ENCODE peak calls at places on chromosomes 16 and 17, in nine cellular contexts. F is choroid plexus epithelial cell, B is IMR-90, D is esophagus squamous epithelium, L is ovary, K is tibial artery, A is Peyer's patch, I is AG04450, H is thoracic aorta. Y is an unnamed sample.

GRCh38 chr16:48409839-48410610 is 24.8 kb upstream of the SIAH1 start:
- DNase-seq in L (peak), F (peak), D (no peak), H (no peak), K (no peak), I (peak), A (no peak), B (peak), Y (peak)

GRCh38 chr16:88923926-88924833 is 52.8 kb downstream of the CBFA2T3 start:
- DNase-seq in H (no peak), A (no peak), L (no peak), D (no peak), K (no peak), B (no peak), F (no peak), I (no peak), Y (no peak)

GRCh38 chr16:30526137-30526822 is at the start of gene ZNF768:
- DNase-seq in H (no peak), F (peak), B (no peak), K (no peak), I (no peak), L (peak), A (peak), D (no peak), Y (no peak)

GRCh38 chr17:63774141-63774981 is at the start of gene DDX42:
- DNase-seq in F (peak), H (peak), K (peak), A (peak), I (no peak), B (peak), D (peak), L (peak), Y (no peak)

GRCh38 chr16:11497851-11498289 is 88.8 kb downstream of the LITAF start:
- DNase-seq in I (no peak), B (peak), F (peak), A (no peak), L (no peak), K (peak), H (peak), D (no peak), Y (no peak)

GRCh38 chr16:27698266-27698665 is 148.3 kb downstream of the KATNIP start:
- DNase-seq in K (peak), L (no peak), B (no peak), I (no peak), A (no peak), F (peak), H (no peak), D (no peak), Y (no peak)

GRCh38 chr17:46989637-46990431 is 10.8 kb upstream of the RPRML start:
- DNase-seq in L (no peak), D (no peak), K (no peak), H (no peak), I (no peak), A (no peak), B (no peak), F (no peak), Y (no peak)

GRCh38 chr17:20072692-20072992 is 63.5 kb downstream of the SPECC1 start:
- DNase-seq in H (no peak), L (no peak), B (no peak), D (no peak), F (no peak), A (no peak), I (no peak), K (no peak), Y (no peak)

GRCh38 chr16:89131783-89132182 is 38.1 kb downstream of the ACSF3 start:
- DNase-seq in I (no peak), B (no peak), L (peak), A (no peak), D (no peak), F (no peak), K (no peak), H (no peak), Y (no peak)

GRCh38 chr17:13273744-13274295 is 256.0 kb upstream of the ELAC2 start:
- DNase-seq in L (no peak), D (no peak), A (no peak), F (no peak), K (no peak), B (peak), I (no peak), H (no peak), Y (no peak)

GRCh38 chr17:57442914-57443571 is 186.7 kb downstream of the MSI2 start:
- DNase-seq in D (no peak), F (no peak), B (no peak), I (no peak), L (peak), H (peak), A (peak), K (no peak), Y (no peak)

GRCh38 chr16:20812510-20812909 is 6.2 kb downstream of the REXO5 start:
- DNase-seq in B (no peak), A (no peak), K (no peak), I (no peak), L (no peak), H (no peak), D (no peak), F (no peak), Y (no peak)

GRCh38 chr17:79809530-79810137 is 12.8 kb upstream of the CBX8 start:
- DNase-seq in B (no peak), A (no peak), K (no peak), D (no peak), L (no peak), I (no peak), F (no peak), H (no peak), Y (no peak)

GRCh38 chr16:6946802-6947201 is 385.8 kb upstream of the RBFOX1 start:
- DNase-seq in F (no peak), L (no peak), B (no peak), K (no peak), D (no peak), A (no peak), I (no peak), H (no peak), Y (no peak)

GRCh38 chr16:48420437-48420836 is 35.2 kb upstream of the SIAH1 start:
- DNase-seq in F (no peak), L (no peak), B (no peak), D (no peak), K (no peak), I (no peak), A (no peak), H (no peak), Y (no peak)

GRCh38 chr17:4497101-4497824 is 1.4 kb upstream of the SPNS2 start:
- DNase-seq in D (no peak), F (no peak), K (no peak), I (no peak), H (peak), L (no peak), B (peak), A (no peak), Y (no peak)

GRCh38 chr16:49510676-49511305 is 137.2 kb downstream of the C16orf78 start:
- DNase-seq in F (no peak), I (no peak), A (no peak), H (no peak), L (no peak), K (no peak), D (no peak), B (no peak), Y (no peak)

GRCh38 chr16:87506423-87507350 is 13.9 kb upstream of the ZCCHC14 start:
- DNase-seq in I (no peak), B (no peak), H (no peak), L (no peak), A (no peak), F (no peak), K (no peak), D (no peak), Y (no peak)

GRCh38 chr16:11914759-11915643 is 755 bp downstream of the GSPT1 start:
- DNase-seq in I (no peak), F (peak), H (no peak), B (peak), A (peak), L (peak), D (no peak), K (peak), Y (no peak)

GRCh38 chr16:88953003-88953690 is 23.9 kb downstream of the CBFA2T3 start:
- DNase-seq in A (no peak), L (no peak), F (no peak), K (no peak), B (no peak), D (no peak), H (no peak), I (no peak), Y (no peak)

GRCh38 chr17:29069526-29070041 is 26.6 kb downstream of the PIPOX start:
- DNase-seq in K (no peak), A (no peak), B (peak), F (no peak), D (no peak), L (no peak), I (no peak), H (no peak), Y (no peak)

GRCh38 chr16:84138500-84138823 is 6.5 kb downstream of the HSDL1 start:
- DNase-seq in F (no peak), K (no peak), A (no peak), D (no peak), H (no peak), B (no peak), L (no peak), I (no peak), Y (no peak)
- H3K4me3 ChIP-seq in F (no peak), K (no peak), A (no peak), D (no peak), H (no peak), B (no peak), L (no peak), I (no peak), Y (no peak)

GRCh38 chr16:15853021-15853420 is 3.8 kb downstream of the MYH11 start:
- DNase-seq in A (no peak), K (no peak), H (no peak), B (no peak), D (no peak), I (no peak), F (no peak), L (no peak), Y (no peak)
- H3K4me3 ChIP-seq in A (peak), K (peak), H (peak), B (no peak), D (peak), I (no peak), F (no peak), L (peak), Y (no peak)

DNA sequence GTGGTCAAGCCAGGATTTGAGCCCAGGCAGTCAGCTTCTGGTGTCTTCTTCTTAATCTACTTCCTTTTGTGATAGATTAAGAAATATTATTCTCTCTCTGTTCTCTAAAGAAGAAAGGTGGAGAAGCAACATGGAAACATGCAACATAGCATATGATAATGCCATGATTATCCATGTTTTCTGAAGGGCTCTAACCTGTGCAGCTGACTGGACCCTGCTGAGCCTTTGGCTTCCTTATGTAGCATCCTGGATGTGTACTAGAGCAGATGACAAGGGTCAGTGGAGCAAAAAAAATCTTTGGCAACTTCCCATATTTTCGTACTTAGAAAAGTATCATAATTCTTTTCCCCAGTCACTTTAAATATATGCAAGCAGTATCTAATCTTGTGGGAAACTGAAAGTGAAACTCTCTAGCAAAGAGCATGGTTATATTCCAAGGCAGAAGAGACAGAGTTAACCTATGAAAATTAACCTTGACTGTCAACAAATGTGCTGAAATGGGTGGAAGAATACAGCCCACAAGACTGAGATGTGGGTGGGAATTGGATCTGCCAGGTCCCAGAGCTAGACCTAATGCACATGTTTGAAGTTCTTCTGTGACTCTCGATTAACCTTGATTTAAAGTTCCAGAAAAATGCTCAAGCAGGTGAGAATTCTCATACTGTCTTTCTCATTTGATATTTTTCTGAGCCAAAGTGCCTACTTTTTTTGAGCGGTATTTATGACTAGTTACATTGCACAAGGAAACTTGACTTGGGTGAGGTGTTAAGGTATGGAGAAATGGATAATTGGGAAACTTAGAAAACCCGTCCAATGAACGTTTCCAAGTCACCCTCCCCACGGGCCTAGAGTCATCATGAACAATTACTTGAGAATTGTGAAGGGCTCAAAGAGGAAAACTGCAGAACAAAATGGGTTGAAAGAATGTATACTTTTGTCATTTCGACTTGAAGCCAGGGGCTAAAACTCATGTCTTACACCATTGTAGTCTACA is 248.6 kb downstream of the FTO start:
- DNase-seq in K (no peak), A (no peak), B (peak), D (no peak), H (no peak), L (no peak), I (no peak), F (peak), Y (no peak)
- H3K4me3 ChIP-seq in K (no peak), A (no peak), B (no peak), D (no peak), H (peak), L (no peak), I (peak), F (peak), Y (no peak)

GRCh38 chr17:1872254-1872653 is 42.4 kb downstream of the RPA1 start:
- DNase-seq in L (no peak), K (no peak), A (no peak), B (no peak), H (no peak), D (no peak), I (no peak), F (no peak), Y (no peak)
- H3K4me3 ChIP-seq in L (no peak), K (no peak), A (no peak), B (no peak), H (no peak), D (no peak), I (no peak), F (no peak), Y (no peak)

GRCh38 chr17:11643851-11644250 is 45.6 kb downstream of the DNAH9 start:
- DNase-seq in I (no peak), A (no peak), L (no peak), K (no peak), D (no peak), H (no peak), B (no peak), F (no peak), Y (no peak)

GRCh38 chr17:11641521-11642275 is 43.4 kb downstream of the DNAH9 start:
- DNase-seq in L (no peak), H (no peak), B (no peak), K (no peak), I (no peak), A (no peak), F (no peak), D (no peak), Y (no peak)

GRCh38 chr17:11645426-11645825 is 47.2 kb downstream of the DNAH9 start:
- DNase-seq in B (no peak), K (no peak), D (no peak), L (no peak), A (no peak), I (no peak), F (no peak), H (no peak), Y (no peak)

GRCh38 chr17:11642655-11643054 is 44.4 kb downstream of the DNAH9 start:
- DNase-seq in H (no peak), L (no peak), B (no peak), I (no peak), F (no peak), D (no peak), K (no peak), A (no peak), Y (no peak)

DNA sequence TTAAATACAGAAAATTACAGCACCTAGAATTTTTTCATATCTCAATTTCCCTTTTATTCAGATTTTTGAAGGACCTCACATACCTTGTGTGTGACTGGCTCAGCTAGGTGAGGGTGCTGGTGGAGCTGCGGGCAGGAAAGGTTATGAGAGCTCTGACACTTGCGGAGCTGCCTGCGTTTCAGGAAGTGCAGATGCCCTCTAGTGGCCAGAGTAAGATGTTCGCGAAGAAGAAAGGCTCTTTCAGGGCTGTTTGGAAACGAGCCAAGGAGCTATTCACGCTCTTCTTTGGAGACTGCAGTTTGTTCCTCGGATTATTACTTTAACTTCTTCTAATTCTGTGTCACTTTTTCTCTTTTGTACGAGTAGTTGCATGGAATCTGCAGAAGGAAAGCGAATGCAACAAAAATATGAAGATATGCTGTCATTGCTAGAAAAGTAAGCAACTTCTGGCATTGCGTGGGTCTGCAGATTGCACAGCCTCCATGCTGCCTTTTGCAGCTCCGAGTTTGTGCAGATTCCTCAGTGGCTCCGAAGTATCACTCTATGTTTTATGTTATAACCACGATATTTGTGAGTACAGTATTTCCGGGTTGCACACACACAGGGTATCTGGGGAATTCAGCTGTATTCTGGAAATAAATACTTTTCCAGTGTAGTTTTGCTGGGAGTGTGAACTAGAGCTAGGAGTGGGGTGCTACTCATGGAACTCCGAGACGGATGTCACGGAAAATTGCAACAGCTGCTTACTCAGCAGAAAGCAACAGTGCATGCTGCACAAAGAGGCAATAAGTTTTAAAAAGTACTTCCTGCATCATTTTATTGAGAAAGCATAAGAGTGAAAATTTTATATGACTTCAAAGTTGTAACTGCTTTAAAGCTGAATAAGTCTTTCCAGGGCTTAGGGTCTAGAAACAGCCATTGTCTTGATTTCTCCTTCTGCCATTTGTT is 46.3 kb downstream of the DNAH9 start:
- DNase-seq in D (no peak), I (no peak), K (peak), B (peak), L (peak), A (no peak), F (peak), H (peak), Y (no peak)
- H3K4me3 ChIP-seq in D (no peak), I (no peak), K (no peak), B (no peak), L (no peak), A (no peak), F (no peak), H (no peak), Y (no peak)

GRCh38 chr17:82225368-82226029 is 3.3 kb upstream of the SLC16A3 start:
- DNase-seq in K (no peak), F (no peak), A (no peak), I (no peak), D (no peak), L (no peak), B (no peak), H (no peak), Y (no peak)

GRCh38 chr17:82224666-82225065 is 4.2 kb upstream of the SLC16A3 start:
- DNase-seq in B (no peak), A (no peak), H (no peak), F (no peak), I (no peak), D (no peak), L (no peak), K (no peak), Y (no peak)

GRCh38 chr17:82226809-82227628 is 1.8 kb upstream of the SLC16A3 start:
- DNase-seq in L (no peak), D (no peak), F (no peak), I (no peak), A (no peak), H (no peak), B (no peak), K (no peak), Y (no peak)

GRCh38 chr17:82227629-82228277 is 1.1 kb upstream of the SLC16A3 start:
- DNase-seq in K (no peak), D (no peak), A (no peak), I (no peak), L (no peak), F (no peak), H (no peak), B (no peak), Y (no peak)

GRCh38 chr17:82226170-82226808 is 2.6 kb upstream of the SLC16A3 start:
- DNase-seq in L (no peak), A (no peak), K (no peak), I (no peak), D (no peak), F (no peak), B (no peak), H (no peak), Y (no peak)
- H3K4me3 ChIP-seq in L (no peak), A (no peak), K (no peak), I (no peak), D (no peak), F (no peak), B (no peak), H (no peak), Y (no peak)

GRCh38 chr17:60135951-60136666 is 13.7 kb upstream of the CA4 start:
- DNase-seq in I (no peak), H (no peak), D (no peak), L (no peak), F (no peak), A (no peak), B (no peak), K (no peak), Y (no peak)
- H3K4me3 ChIP-seq in I (peak), H (peak), D (no peak), L (peak), F (peak), A (peak), B (no peak), K (peak), Y (no peak)

GRCh38 chr16:81652798-81653505 is 126.1 kb upstream of the PLCG2 start:
- DNase-seq in B (no peak), D (no peak), H (no peak), I (no peak), K (no peak), F (no peak), L (no peak), A (no peak), Y (no peak)
- H3K4me3 ChIP-seq in B (no peak), D (no peak), H (no peak), I (no peak), K (no peak), F (no peak), L (peak), A (peak), Y (no peak)

DNA sequence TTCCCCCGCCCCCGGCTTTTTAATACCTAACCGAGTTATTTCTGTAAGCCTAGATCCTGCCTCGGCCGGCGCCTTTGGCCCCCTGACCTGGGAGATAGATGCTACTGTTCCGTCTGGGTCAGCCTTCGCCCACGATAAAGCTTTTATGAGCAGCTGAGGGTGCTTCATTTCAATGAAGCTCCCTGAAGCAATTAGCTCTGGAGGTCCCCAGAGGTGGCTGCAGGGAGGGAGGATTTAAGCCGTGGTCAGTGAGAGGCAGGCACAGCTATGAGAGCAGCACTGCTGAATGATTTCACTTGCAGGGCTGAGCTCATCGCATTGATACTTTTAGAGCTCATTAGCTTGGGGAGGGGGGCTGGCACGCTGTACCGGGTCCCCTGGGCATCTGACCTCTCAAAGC is 89.4 kb downstream of the RPA1 start:
- DNase-seq in I (no peak), D (no peak), K (no peak), B (no peak), H (no peak), F (no peak), A (no peak), L (no peak), Y (no peak)
- H3K4me3 ChIP-seq in I (no peak), D (no peak), K (no peak), B (no peak), H (no peak), F (no peak), A (no peak), L (no peak), Y (no peak)

Y was measured in AG09309.